ENCODE peak calls at places on chromosomes 13 and 19, in nine cellular contexts. K, M, B, L, F, D, I, W and U are unnamed samples.

GRCh38 chr19:34269968-34270621 is 15.7 kb downstream of the GARRE1 start:
- DNase-seq in K (peak), M (peak), B (peak), L (no peak), F (peak), D (peak), I (peak), W (no peak), U (peak)

GRCh38 chr13:76231522-76232167 is 595.5 kb downstream of the LMO7 start:
- DNase-seq in K (no peak), M (no peak), B (no peak), L (no peak), F (no peak), D (no peak), I (no peak), W (no peak), U (no peak)

GRCh38 chr19:19137556-19138109 is 645 bp downstream of the TMEM161A start:
- DNase-seq in K (no peak), M (no peak), B (no peak), L (peak), F (no peak), D (no peak), I (peak), W (no peak), U (no peak)

GRCh38 chr13:79628463-79628862 is 147.5 kb downstream of the NDFIP2 start:
- DNase-seq in K (no peak), M (no peak), B (no peak), L (no peak), F (no peak), D (no peak), I (no peak), W (no peak), U (no peak)

GRCh38 chr13:93762703-93763102 is 536.1 kb downstream of the GPC6 start:
- DNase-seq in K (no peak), M (no peak), B (no peak), L (no peak), F (no peak), D (no peak), I (no peak), W (no peak), U (no peak)

GRCh38 chr19:32018014-32018413 is 327.4 kb upstream of the ZNF507 start:
- DNase-seq in K (no peak), M (no peak), B (no peak), L (no peak), F (no peak), D (peak), I (no peak), W (no peak), U (no peak)

GRCh38 chr13:106416645-106417044 is 118.8 kb downstream of the EFNB2 start:
- DNase-seq in K (no peak), M (no peak), B (no peak), L (no peak), F (no peak), D (no peak), I (no peak), W (no peak), U (no peak)

GRCh38 chr19:3699071-3699740 is 1.1 kb downstream of the PIP5K1C start:
- DNase-seq in K (no peak), M (peak), B (no peak), L (no peak), F (peak), D (peak), I (peak), W (no peak), U (peak)

GRCh38 chr19:1856698-1857603 is 6.4 kb downstream of the KLF16 start:
- DNase-seq in K (peak), M (peak), B (peak), L (peak), F (peak), D (peak), I (peak), W (peak), U (peak)

GRCh38 chr13:40352807-40353562 is 313.5 kb downstream of the FOXO1 start:
- DNase-seq in K (no peak), M (no peak), B (no peak), L (peak), F (no peak), D (peak), I (peak), W (no peak), U (peak)

GRCh38 chr13:97174638-97175037 is 47.5 kb upstream of the MBNL2 start:
- DNase-seq in K (no peak), M (no peak), B (no peak), L (no peak), F (no peak), D (no peak), I (no peak), W (no peak), U (no peak)
- TF ChIP-seq CTCF in K (no peak), M (no peak), B (no peak), L (no peak), F (no peak), D (no peak), I (no peak), W (no peak), U (no peak)

GRCh38 chr19:29573486-29573885 is 32.6 kb upstream of the POP4 start:
- DNase-seq in K (no peak), M (no peak), B (no peak), L (no peak), F (no peak), D (no peak), I (no peak), W (no peak), U (no peak)

GRCh38 chr19:29568036-29568788 is 37.9 kb upstream of the POP4 start:
- DNase-seq in K (no peak), M (no peak), B (no peak), L (no peak), F (no peak), D (no peak), I (no peak), W (no peak), U (no peak)

GRCh38 chr19:29569038-29569911 is 36.8 kb upstream of the POP4 start:
- DNase-seq in K (no peak), M (no peak), B (no peak), L (no peak), F (no peak), D (no peak), I (no peak), W (no peak), U (no peak)

GRCh38 chr19:29574518-29574917 is 31.6 kb upstream of the POP4 start:
- DNase-seq in K (no peak), M (no peak), B (no peak), L (no peak), F (no peak), D (no peak), I (no peak), W (no peak), U (no peak)

GRCh38 chr19:29571181-29571580 is 34.9 kb upstream of the POP4 start:
- DNase-seq in K (no peak), M (no peak), B (no peak), L (no peak), F (no peak), D (no peak), I (no peak), W (no peak), U (no peak)
- TF ChIP-seq CTCF in K (no peak), M (no peak), B (no peak), L (no peak), F (no peak), D (no peak), I (no peak), W (no peak), U (no peak)

DNA sequence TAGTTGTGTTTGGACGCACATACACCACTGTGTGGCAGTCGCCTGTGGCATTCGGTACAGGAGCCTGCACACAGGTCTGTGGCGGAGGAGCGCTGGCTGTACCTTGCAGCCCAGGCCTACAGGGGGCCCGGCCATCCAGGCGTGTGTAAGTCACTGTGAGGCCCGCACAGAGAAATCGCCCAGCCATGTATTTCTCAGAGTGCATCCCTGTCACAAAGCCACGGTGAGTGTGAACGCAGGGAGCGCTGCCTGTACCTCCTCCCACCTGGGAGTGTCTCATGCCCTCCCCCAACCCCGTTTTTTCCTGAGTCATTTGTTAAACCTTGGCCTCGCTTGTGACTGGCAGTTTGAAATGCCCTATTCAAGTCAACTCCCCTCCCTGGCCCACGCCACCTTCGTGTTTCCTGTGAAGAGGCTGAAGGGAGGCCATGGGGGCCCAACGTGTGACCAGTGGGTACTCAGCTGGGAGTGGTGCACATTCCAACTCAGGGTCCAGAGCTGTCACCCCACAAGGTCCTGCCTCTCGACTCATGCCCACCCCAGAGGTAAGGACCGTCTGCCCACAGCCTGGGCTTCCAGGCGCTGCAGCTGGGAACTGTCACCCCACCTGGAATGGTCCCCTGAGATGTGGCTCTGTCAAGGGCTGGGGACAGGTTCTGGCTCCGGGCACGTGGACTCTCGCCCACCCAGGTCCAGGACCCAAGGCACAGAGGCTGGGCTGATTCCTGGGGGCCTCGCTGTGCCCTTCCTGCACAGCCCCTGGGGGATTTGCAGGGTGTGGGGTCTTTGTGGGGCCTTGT is 11.6 kb upstream of the RASA3 start:
- DNase-seq in K (peak), M (peak), B (peak), L (peak), F (peak), D (no peak), I (no peak), W (no peak), U (no peak)
- TF ChIP-seq CTCF in K (no peak), M (peak), B (peak), L (peak), F (no peak), D (no peak), I (no peak), W (peak), U (no peak)

DNA sequence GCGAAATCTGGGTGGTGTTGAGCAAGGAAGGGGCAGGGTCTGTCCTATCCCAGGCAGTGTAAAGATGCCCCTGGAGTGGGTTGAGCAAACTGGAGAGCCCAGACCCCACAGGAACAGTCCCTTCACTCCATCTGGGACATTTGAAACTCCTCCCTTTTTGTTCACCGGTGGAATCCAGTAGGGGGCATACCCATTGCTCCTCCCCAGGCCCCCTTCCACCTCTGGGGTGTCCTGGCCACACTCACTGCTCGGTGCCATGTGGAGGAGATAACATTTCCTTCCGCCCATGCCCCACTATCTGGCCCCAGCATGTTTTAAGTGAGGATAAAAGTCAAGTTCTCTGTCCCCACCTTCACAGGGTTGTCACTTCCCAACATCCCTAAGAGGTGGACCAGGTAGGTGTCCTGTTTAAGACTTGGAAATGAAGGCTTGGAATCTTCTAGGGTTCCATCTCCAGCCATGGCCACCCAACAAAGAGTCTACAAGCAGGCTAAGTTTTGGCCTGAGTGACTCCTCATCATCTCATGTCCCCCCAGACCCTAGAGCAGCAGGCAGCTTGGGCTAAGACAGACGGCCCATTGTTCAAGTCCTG is 9.2 kb downstream of the ZNF526 start:
- DNase-seq in K (no peak), M (no peak), B (no peak), L (no peak), F (no peak), D (no peak), I (no peak), W (no peak), U (no peak)
- TF ChIP-seq CTCF in K (no peak), M (no peak), B (no peak), L (no peak), F (no peak), D (no peak), I (no peak), W (no peak), U (no peak)

DNA sequence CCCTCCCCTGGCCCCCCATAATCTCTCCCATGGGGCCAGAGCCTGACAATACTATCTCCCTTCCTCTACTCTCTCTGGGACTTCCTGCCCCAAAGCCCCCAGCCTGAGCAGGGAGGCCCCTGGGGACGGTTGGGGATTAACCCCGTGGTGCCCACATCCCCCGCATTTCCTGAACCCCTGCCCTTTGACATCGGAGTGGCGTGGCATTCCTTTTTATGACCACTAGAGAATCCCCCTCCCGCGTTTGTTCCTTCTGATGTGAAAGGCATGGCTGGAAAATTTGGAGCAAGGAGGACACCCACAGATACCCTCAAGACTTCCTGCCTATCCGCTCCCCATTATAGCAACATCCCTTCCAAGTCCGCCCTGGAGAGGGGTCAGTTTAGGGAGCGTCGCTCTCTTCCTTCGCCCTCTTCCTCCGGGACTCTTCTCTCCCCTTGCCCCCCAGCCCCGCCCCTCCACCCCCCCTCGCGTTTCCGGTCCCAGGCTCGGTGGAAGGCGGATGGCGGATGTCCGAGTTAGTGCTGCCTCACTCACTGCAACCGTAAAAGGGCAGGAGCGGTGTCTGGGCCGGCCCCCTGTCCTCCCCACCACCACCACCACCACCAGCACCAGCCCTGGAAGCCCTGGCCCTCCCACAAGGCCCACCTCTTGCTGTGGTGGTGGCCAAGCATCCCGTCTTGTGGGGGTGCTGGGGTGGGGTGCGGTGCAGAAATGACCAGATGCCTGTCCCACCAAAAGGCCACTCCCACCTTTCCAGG is 1.8 kb downstream of the VASP start:
- DNase-seq in K (peak), M (peak), B (no peak), L (peak), F (peak), D (peak), I (peak), W (no peak), U (peak)
- TF ChIP-seq CTCF in K (peak), M (no peak), B (no peak), L (no peak), F (no peak), D (no peak), I (no peak), W (no peak), U (no peak)

GRCh38 chr19:15114153-15114540 is 6.9 kb downstream of the SYDE1 start:
- DNase-seq in K (no peak), M (no peak), B (no peak), L (no peak), F (no peak), D (no peak), I (peak), W (no peak), U (no peak)

GRCh38 chr19:15113245-15114152 is 6.3 kb downstream of the SYDE1 start:
- DNase-seq in K (no peak), M (no peak), B (no peak), L (no peak), F (no peak), D (no peak), I (no peak), W (no peak), U (peak)

GRCh38 chr19:15110418-15110815 is 3.2 kb downstream of the SYDE1 start:
- DNase-seq in K (no peak), M (no peak), B (no peak), L (no peak), F (no peak), D (no peak), I (no peak), W (no peak), U (no peak)

GRCh38 chr19:15111758-15112157 is 4.6 kb downstream of the SYDE1 start:
- DNase-seq in K (no peak), M (no peak), B (no peak), L (no peak), F (no peak), D (no peak), I (no peak), W (no peak), U (no peak)

GRCh38 chr19:15112385-15112784 is 5.2 kb downstream of the SYDE1 start:
- DNase-seq in K (no peak), M (no peak), B (no peak), L (no peak), F (no peak), D (no peak), I (no peak), W (no peak), U (no peak)
- TF ChIP-seq CTCF in K (no peak), M (no peak), B (no peak), L (no peak), F (no peak), D (no peak), I (no peak), W (no peak), U (no peak)

DNA sequence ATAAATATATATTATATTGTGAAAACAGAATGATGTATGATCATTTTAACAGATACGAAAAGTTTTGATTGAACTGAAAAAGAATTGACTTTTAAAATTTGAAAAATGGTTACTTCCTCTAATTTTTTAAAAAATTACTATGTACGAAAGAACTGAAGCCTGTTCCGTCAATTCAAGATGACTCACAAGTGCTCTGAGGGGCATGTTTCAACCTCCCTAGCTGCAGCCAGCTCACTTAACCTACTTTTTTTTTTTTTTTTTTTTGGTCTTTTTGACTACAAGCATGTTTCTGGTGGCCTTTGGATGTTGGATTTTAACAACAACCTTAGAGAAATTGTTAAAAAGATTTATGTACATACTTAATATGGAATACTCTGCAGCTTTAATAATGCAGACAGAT is 1139.3 kb downstream of the DIAPH3 start:
- DNase-seq in K (no peak), M (no peak), B (no peak), L (no peak), F (no peak), D (no peak), I (no peak), W (no peak), U (no peak)
- TF ChIP-seq CTCF in K (no peak), M (no peak), B (no peak), L (no peak), F (no peak), D (no peak), I (no peak), W (no peak), U (no peak)

GRCh38 chr19:29890392-29890791 is 51.6 kb upstream of the URI1 start:
- DNase-seq in K (no peak), M (no peak), B (no peak), L (no peak), F (no peak), D (no peak), I (no peak), W (no peak), U (no peak)

GRCh38 chr19:29884466-29884865 is 57.6 kb upstream of the URI1 start:
- DNase-seq in K (no peak), M (no peak), B (no peak), L (no peak), F (no peak), D (no peak), I (no peak), W (no peak), U (no peak)

GRCh38 chr19:29889702-29890101 is 52.3 kb upstream of the URI1 start:
- DNase-seq in K (no peak), M (no peak), B (no peak), L (no peak), F (no peak), D (no peak), I (no peak), W (no peak), U (no peak)

GRCh38 chr19:29886535-29886934 is 55.5 kb upstream of the URI1 start:
- DNase-seq in K (no peak), M (no peak), B (no peak), L (no peak), F (no peak), D (no peak), I (no peak), W (no peak), U (no peak)

GRCh38 chr19:29887498-29887897 is 54.5 kb upstream of the URI1 start:
- DNase-seq in K (peak), M (no peak), B (no peak), L (no peak), F (no peak), D (no peak), I (peak), W (no peak), U (no peak)
- TF ChIP-seq CTCF in K (no peak), M (no peak), B (no peak), L (no peak), F (no peak), D (no peak), I (no peak), W (no peak), U (peak)

DNA sequence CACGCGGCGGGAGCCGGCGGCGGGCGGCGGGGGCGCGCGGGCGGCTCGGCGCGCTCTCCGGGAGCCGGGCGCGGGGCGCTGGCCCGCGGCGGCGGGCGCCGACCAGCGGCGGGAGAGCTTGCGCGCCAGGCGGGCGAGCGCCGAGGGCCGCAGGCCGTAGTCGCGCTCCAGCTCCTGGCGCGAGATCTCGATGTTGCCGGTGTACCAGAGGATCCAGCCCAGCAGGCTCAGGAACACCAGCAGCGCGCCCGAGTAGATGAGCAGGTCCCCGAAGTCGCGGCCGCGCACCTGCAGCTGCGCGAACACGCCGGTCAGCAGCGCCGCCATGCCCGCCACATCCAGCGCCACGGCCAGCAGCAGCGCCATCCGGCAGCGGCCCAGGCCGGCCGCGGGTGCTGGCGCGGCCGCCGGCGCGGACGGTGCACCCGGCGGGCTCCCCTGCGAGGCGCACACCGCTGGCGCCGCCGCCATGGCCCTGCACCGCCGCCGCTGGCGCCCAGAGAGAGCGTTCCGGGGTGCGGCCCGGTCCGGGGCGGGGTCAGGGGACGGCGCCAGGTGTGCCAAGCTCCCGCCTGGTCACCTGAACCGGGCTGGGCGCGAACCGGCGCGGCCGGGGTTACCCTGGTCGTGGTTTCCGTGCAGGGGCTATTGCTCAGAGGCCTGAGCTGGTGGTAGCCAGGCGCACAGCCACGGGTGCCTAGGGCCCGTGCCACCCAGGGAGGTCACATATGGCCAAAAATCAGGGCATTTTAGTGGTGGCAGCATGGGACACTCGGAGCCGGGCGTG is at the start of gene TMEM238:
- DNase-seq in K (peak), M (peak), B (no peak), L (peak), F (peak), D (no peak), I (peak), W (peak), U (peak)
- TF ChIP-seq CTCF in K (no peak), M (no peak), B (no peak), L (no peak), F (no peak), D (peak), I (no peak), W (peak), U (peak)